ENCODE peak calls at places on chromosomes 5 and 9, in six cellular contexts. I, G, H, P, E and M are unnamed samples.

GRCh38 chr5:10599828-10600227 is 36.0 kb downstream of the ANKRD33B start:
- DNase-seq in P (no peak), G (no peak), E (peak; percentile 85), I (no peak), H (no peak), M (peak; percentile 93)

GRCh38 chr5:110900829-110901228 is 162.0 kb downstream of the SLC25A46 start:
- DNase-seq in I (peak; percentile 69), E (peak; percentile 99), H (peak; percentile 76), G (no peak), P (no peak), M (peak; percentile 99)

GRCh38 chr5:97835128-97835527 is 652.1 kb upstream of the RIOK2 start:
- DNase-seq in G (no peak), E (no peak), P (no peak), I (no peak), H (no peak), M (no peak)

GRCh38 chr5:176621661-176622079 is 8.7 kb downstream of the SNCB start:
- DNase-seq in I (no peak), P (peak; percentile 45), H (no peak), E (peak; percentile 58), G (no peak), M (no peak)

GRCh38 chr9:126853667-126854066 is 6.8 kb upstream of the ZBTB34 start:
- DNase-seq in G (no peak), E (peak; percentile 51), P (no peak), H (peak; percentile 20), I (no peak), M (peak; percentile 77)

GRCh38 chr5:1770443-1770802 is 29.2 kb downstream of the MRPL36 start:
- DNase-seq in P (no peak), H (no peak), G (no peak), I (no peak), E (no peak), M (no peak)

GRCh38 chr5:125056641-125057345 is 310.4 kb upstream of the ZNF608 start:
- DNase-seq in G (no peak), I (no peak), H (no peak), E (no peak), P (no peak), M (peak; percentile 74)

GRCh38 chr5:15991586-15991985 is 188.0 kb downstream of the MARCHF11 start:
- DNase-seq in G (no peak), E (no peak), P (no peak), H (no peak), I (no peak), M (no peak)

GRCh38 chr9:90870646-90871326 is 69.2 kb downstream of the SYK start:
- DNase-seq in E (peak; percentile 20), I (no peak), P (no peak), H (no peak), G (peak; percentile 37), M (peak; percentile 48)

GRCh38 chr5:146909496-146910068 is 31.0 kb upstream of the PPP2R2B start:
- DNase-seq in E (no peak), P (no peak), H (no peak), I (no peak), G (peak; percentile 72), M (no peak)

GRCh38 chr5:29902859-29903258 is 1290.6 kb upstream of the CDH6 start:
- DNase-seq in G (no peak), H (no peak), P (no peak), I (no peak), E (no peak), M (no peak)

GRCh38 chr5:73793911-73794310 is 167.9 kb downstream of the ARHGEF28 start:
- DNase-seq in I (no peak), P (no peak), E (peak; percentile 83), H (no peak), G (no peak), M (no peak)

GRCh38 chr9:33117306-33117705 is 40.8 kb upstream of the SMU1 start:
- DNase-seq in H (no peak), E (peak; percentile 78), G (no peak), I (peak; percentile 25), P (no peak), M (no peak)

GRCh38 chr5:1462358-1462757 is 17.1 kb upstream of the SLC6A3 start:
- DNase-seq in I (no peak), E (no peak), P (no peak), G (peak; percentile 79), H (no peak), M (no peak)

GRCh38 chr9:133638711-133639110 is 2.5 kb downstream of the DBH start:
- DNase-seq in H (no peak), P (no peak), E (no peak), I (no peak), G (no peak), M (no peak)

GRCh38 chr5:119274024-119274766 is 81.6 kb upstream of the TNFAIP8 start:
- DNase-seq in H (no peak), G (no peak), E (peak; percentile 34), I (no peak), P (no peak), M (peak; percentile 99)

GRCh38 chr5:68884144-68884754 is 209.6 kb upstream of the SLC30A5 start:
- DNase-seq in E (no peak), G (no peak), P (no peak), I (no peak), H (no peak), M (no peak)

GRCh38 chr5:121968910-121969607 is 7.3 kb downstream of the SRFBP1 start:
- DNase-seq in H (peak; percentile 98), G (no peak), E (peak; percentile 99), I (peak; percentile 96), P (no peak), M (peak; percentile 99)

GRCh38 chr9:100309992-100310391 is 42.8 kb downstream of the TEX10 start:
- DNase-seq in H (no peak), P (no peak), I (peak; percentile 13), G (no peak), E (peak; percentile 62), M (no peak)

GRCh38 chr5:87302061-87302460 is 34.4 kb downstream of the RASA1 start:
- DNase-seq in G (no peak), E (peak; percentile 60), H (no peak), P (no peak), I (peak; percentile 18), M (peak; percentile 69)

GRCh38 chr5:19950897-19951296 is 37.1 kb downstream of the CDH18 start:
- DNase-seq in G (no peak), E (peak; percentile 14), H (no peak), P (no peak), I (no peak), M (no peak)

GRCh38 chr5:10424124-10424731 is 17.5 kb upstream of the ROPN1L start:
- DNase-seq in G (peak; percentile 50), I (no peak), P (no peak), E (peak; percentile 34), H (no peak), M (peak; percentile 11)

GRCh38 chr5:123156577-123157296 is 67.7 kb downstream of the PRDM6 start:
- DNase-seq in H (peak; percentile 86), P (no peak), E (peak; percentile 89), G (no peak), I (peak; percentile 66), M (peak; percentile 35)

GRCh38 chr5:68415177-68416085 is 199.9 kb downstream of the PIK3R1 start:
- DNase-seq in E (no peak), H (no peak), I (no peak), P (no peak), G (peak; percentile 31), M (no peak)

GRCh38 chr9:130805510-130806387 is 29.3 kb upstream of the ABL1 start:
- DNase-seq in P (no peak), I (no peak), E (peak; percentile 40), H (no peak), G (no peak), M (no peak)

GRCh38 chr5:172834570-172835245 is 657 bp downstream of the ERGIC1 start:
- DNase-seq in E (no peak), I (no peak), H (no peak), G (peak; percentile 61), P (no peak), M (no peak)

GRCh38 chr5:151954271-151954670 is 29.6 kb upstream of the GLRA1 start:
- DNase-seq in P (no peak), I (no peak), G (no peak), H (no peak), E (no peak), M (no peak)
- H3K4me3 ChIP-seq in P (no peak overlapping the region), I (no peak overlapping the region), G (no peak overlapping the region), H (no peak overlapping the region), E (no peak overlapping the region), M (no peak overlapping the region)

DNA sequence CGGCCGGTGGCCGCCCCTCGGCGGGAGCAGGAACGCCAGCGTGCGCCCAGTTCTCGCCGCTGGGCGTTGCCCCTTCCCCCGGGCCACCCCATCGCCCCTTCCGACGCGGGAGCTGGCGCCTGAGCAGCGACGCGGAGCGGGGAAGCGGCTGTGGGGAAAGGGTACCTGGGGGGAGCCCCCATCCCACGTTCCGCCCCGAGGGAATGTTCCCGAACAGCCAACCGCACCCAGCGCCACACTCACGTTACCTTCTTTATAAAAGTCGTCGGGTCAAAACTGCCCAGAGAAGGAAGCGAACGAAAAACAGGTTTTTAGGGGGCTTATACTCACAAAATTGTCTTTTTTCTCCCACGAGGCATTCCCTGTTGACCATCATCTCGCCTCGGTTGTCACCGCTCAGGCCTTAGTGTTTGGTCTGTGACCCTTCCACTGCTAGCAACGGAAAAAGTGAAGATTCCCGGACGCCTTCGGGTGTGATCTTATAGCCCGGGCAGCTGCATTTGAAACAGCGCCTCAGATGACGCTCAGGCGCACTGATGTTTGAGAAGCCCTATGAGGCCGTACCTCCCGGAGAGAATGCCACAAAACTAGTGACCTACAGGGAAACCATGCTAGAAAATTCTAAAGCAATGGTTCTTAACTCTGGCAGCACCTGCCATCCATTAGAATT is 472 bp upstream of the GOLM1 start:
- DNase-seq in I (no peak), H (no peak), P (no peak), E (peak; percentile 59), G (no peak), M (peak; percentile 35)
- TF ChIP-seq CTCF in I (peak; percentile 1), H (no peak), P (no peak), E (no peak), G (no peak), M (no peak)

GRCh38 chr5:173866249-173867172 is 21.6 kb upstream of the CPEB4 start:
- DNase-seq in I (no peak), H (no peak), P (no peak), E (no peak), G (no peak), M (no peak)

GRCh38 chr5:173864126-173865075 is 23.7 kb upstream of the CPEB4 start:
- DNase-seq in I (no peak), H (no peak), E (no peak), P (no peak), G (no peak), M (no peak)

GRCh38 chr5:173867173-173867679 is 20.9 kb upstream of the CPEB4 start:
- DNase-seq in G (no peak), P (no peak), E (no peak), H (no peak), I (no peak), M (no peak)

GRCh38 chr5:173869316-173869715 is 18.8 kb upstream of the CPEB4 start:
- DNase-seq in G (no peak), P (no peak), H (no peak), E (no peak), I (no peak), M (no peak)

GRCh38 chr5:173868096-173868879 is 19.9 kb upstream of the CPEB4 start:
- DNase-seq in G (no peak), P (no peak), E (peak; percentile 71), I (no peak), H (no peak), M (peak; percentile 26)
- H3K4me3 ChIP-seq in G (no peak overlapping the region), P (no peak overlapping the region), E (no peak overlapping the region), I (no peak overlapping the region), H (no peak overlapping the region), M (no peak overlapping the region)

DNA sequence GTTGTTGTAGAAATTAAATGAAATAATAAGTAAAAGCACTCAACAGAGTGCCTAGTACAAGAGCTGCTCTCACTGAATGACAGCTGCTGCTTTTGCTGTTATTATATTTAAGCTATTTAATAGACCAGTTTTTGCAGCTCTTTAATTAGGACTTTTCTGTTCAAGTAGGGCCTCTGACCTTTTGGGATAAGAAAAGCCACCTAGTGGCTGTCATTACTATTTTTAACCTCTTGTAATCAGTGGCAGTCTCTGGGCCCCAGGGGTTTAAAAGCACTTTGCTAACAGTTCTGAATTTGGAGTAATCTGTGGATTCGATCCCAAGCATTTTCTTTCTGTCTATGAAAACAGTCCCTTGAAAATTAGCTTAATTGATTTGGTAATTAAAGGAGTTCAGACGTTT is 121.1 kb downstream of the NUDT12 start:
- DNase-seq in E (no peak), I (no peak), P (no peak), G (peak; percentile 11), H (no peak), M (peak; percentile 7)
- TF ChIP-seq CTCF in E (no peak), I (peak; percentile 7), P (no peak), G (peak; percentile 56), H (peak; percentile 15), M (peak; percentile 26)